ENCODE peak calls at places on chromosomes 4 and X, in nine cellular contexts. One of them, this sample, is unnamed.

GRCh38 chrX:152024710-152025109 is 50.2 kb upstream of the GABRE start:
- DNase-seq in T-helper 22 cell: no peak
- DNase-seq in PC-3: no peak
- DNase-seq in A549: no peak
- DNase-seq in NCI-H1436: no peak
- DNase-seq in kidney glomerular epithelial cell: no peak
- DNase-seq in foreskin keratinocyte: no peak
- DNase-seq in NCI-H510A: no peak
- DNase-seq in sciatic nerve: no peak
- DNase-seq in this sample: no peak

GRCh38 chrX:149527705-149528104 is 13.1 kb upstream of the EOLA1 start:
- DNase-seq in T-helper 22 cell: no peak
- DNase-seq in PC-3: peak
- DNase-seq in foreskin keratinocyte: no peak
- DNase-seq in sciatic nerve: no peak
- DNase-seq in A549: peak
- DNase-seq in kidney glomerular epithelial cell: no peak
- DNase-seq in NCI-H1436: peak
- DNase-seq in NCI-H510A: no peak
- DNase-seq in this sample: no peak

GRCh38 chr4:144174401-144175067 is 34.0 kb upstream of the GYPA start:
- DNase-seq in PC-3: peak
- DNase-seq in foreskin keratinocyte: peak
- DNase-seq in A549: peak
- DNase-seq in T-helper 22 cell: no peak
- DNase-seq in NCI-H510A: no peak
- DNase-seq in NCI-H1436: peak
- DNase-seq in sciatic nerve: no peak
- DNase-seq in kidney glomerular epithelial cell: peak
- DNase-seq in this sample: peak

GRCh38 chr4:183556947-183557346 is 52.1 kb downstream of the ING2 start:
- DNase-seq in NCI-H510A: no peak
- DNase-seq in foreskin keratinocyte: no peak
- DNase-seq in T-helper 22 cell: no peak
- DNase-seq in A549: no peak
- DNase-seq in PC-3: no peak
- DNase-seq in sciatic nerve: no peak
- DNase-seq in kidney glomerular epithelial cell: no peak
- DNase-seq in NCI-H1436: no peak
- DNase-seq in this sample: no peak

GRCh38 chr4:139815646-139816601 is 150.3 kb downstream of the MGST2 start:
- DNase-seq in A549: no peak
- DNase-seq in NCI-H1436: peak
- DNase-seq in foreskin keratinocyte: peak
- DNase-seq in T-helper 22 cell: no peak
- DNase-seq in sciatic nerve: peak
- DNase-seq in NCI-H510A: no peak
- DNase-seq in PC-3: peak
- DNase-seq in kidney glomerular epithelial cell: peak
- DNase-seq in this sample: peak

GRCh38 chr4:121519236-121519838 is 138.5 kb upstream of the QRFPR start:
- DNase-seq in sciatic nerve: no peak
- DNase-seq in NCI-H510A: no peak
- DNase-seq in A549: no peak
- DNase-seq in T-helper 22 cell: no peak
- DNase-seq in kidney glomerular epithelial cell: no peak
- DNase-seq in NCI-H1436: no peak
- DNase-seq in foreskin keratinocyte: no peak
- DNase-seq in PC-3: no peak
- DNase-seq in this sample: no peak

GRCh38 chr4:153904011-153904410 is 115.1 kb upstream of the SFRP2 start:
- DNase-seq in sciatic nerve: no peak
- DNase-seq in NCI-H510A: no peak
- DNase-seq in NCI-H1436: no peak
- DNase-seq in PC-3: no peak
- DNase-seq in kidney glomerular epithelial cell: no peak
- DNase-seq in foreskin keratinocyte: no peak
- DNase-seq in A549: no peak
- DNase-seq in T-helper 22 cell: no peak
- DNase-seq in this sample: no peak

GRCh38 chr4:133186210-133186609 is 37.1 kb downstream of the PCDH10 start:
- DNase-seq in A549: no peak
- DNase-seq in kidney glomerular epithelial cell: no peak
- DNase-seq in NCI-H1436: no peak
- DNase-seq in NCI-H510A: no peak
- DNase-seq in foreskin keratinocyte: no peak
- DNase-seq in PC-3: peak
- DNase-seq in sciatic nerve: no peak
- DNase-seq in T-helper 22 cell: no peak
- DNase-seq in this sample: peak

GRCh38 chr4:87718221-87718620 is 68.1 kb downstream of the DMP1 start:
- DNase-seq in foreskin keratinocyte: no peak
- DNase-seq in T-helper 22 cell: no peak
- DNase-seq in A549: no peak
- DNase-seq in NCI-H1436: no peak
- DNase-seq in kidney glomerular epithelial cell: no peak
- DNase-seq in sciatic nerve: no peak
- DNase-seq in PC-3: no peak
- DNase-seq in NCI-H510A: no peak
- DNase-seq in this sample: no peak

This sample was measured in osteoblast.